ENCODE peak calls at places on chromosomes 2 and 18, in five cellular contexts. One of them, this sample, is unnamed.
A peak's percentile ranks its signal among the peaks of the same experiment; 100 is the strongest.

GRCh38 chr2:179579744-179580143 is 281.7 kb downstream of the ZNF385B start:
- DNase-seq in activated naive CD4-positive, alpha-beta T cell treated with anti-CD3 and anti-CD28 coated beads for 36 hours: no peak
- DNase-seq in GM23248: no peak
- DNase-seq in hypothalamus: no peak
- DNase-seq in frontal cortex: no peak
- DNase-seq in this sample: no peak

GRCh38 chr2:164599954-164600589 is 21.2 kb downstream of the GRB14 start:
- DNase-seq in hypothalamus: no peak
- DNase-seq in activated naive CD4-positive, alpha-beta T cell treated with anti-CD3 and anti-CD28 coated beads for 36 hours: peak; percentile 21
- DNase-seq in GM23248: peak; percentile 90
- DNase-seq in frontal cortex: no peak
- DNase-seq in this sample: no peak

GRCh38 chr2:236705295-236706114 is 135.9 kb downstream of the ACKR3 start:
- DNase-seq in frontal cortex: no peak
- DNase-seq in GM23248: peak; percentile 74
- DNase-seq in hypothalamus: no peak
- DNase-seq in activated naive CD4-positive, alpha-beta T cell treated with anti-CD3 and anti-CD28 coated beads for 36 hours: no peak
- DNase-seq in this sample: no peak

GRCh38 chr18:60277855-60278480 is 94.6 kb downstream of the MC4R start:
- DNase-seq in frontal cortex: no peak
- DNase-seq in hypothalamus: no peak
- DNase-seq in GM23248: peak; percentile 10
- DNase-seq in activated naive CD4-positive, alpha-beta T cell treated with anti-CD3 and anti-CD28 coated beads for 36 hours: no peak
- DNase-seq in this sample: no peak

GRCh38 chr2:26557244-26557925 is 79.5 kb upstream of the OTOF start:
- DNase-seq in frontal cortex: no peak
- DNase-seq in activated naive CD4-positive, alpha-beta T cell treated with anti-CD3 and anti-CD28 coated beads for 36 hours: no peak
- DNase-seq in GM23248: no peak
- DNase-seq in hypothalamus: no peak
- DNase-seq in this sample: no peak

GRCh38 chr2:127514485-127514884 is 11.8 kb downstream of the IWS1 start:
- DNase-seq in hypothalamus: peak; percentile 19
- DNase-seq in frontal cortex: no peak
- DNase-seq in GM23248: no peak
- DNase-seq in activated naive CD4-positive, alpha-beta T cell treated with anti-CD3 and anti-CD28 coated beads for 36 hours: no peak
- DNase-seq in this sample: no peak

GRCh38 chr2:30382995-30383394 is 64.1 kb upstream of the LCLAT1 start:
- DNase-seq in activated naive CD4-positive, alpha-beta T cell treated with anti-CD3 and anti-CD28 coated beads for 36 hours: no peak
- DNase-seq in hypothalamus: no peak
- DNase-seq in GM23248: no peak
- DNase-seq in frontal cortex: no peak
- DNase-seq in this sample: no peak

GRCh38 chr2:219562049-219563020 is 9.0 kb downstream of the OBSL1 start:
- DNase-seq in frontal cortex: no peak
- DNase-seq in hypothalamus: no peak
- DNase-seq in activated naive CD4-positive, alpha-beta T cell treated with anti-CD3 and anti-CD28 coated beads for 36 hours: no peak
- DNase-seq in GM23248: no peak
- DNase-seq in this sample: no peak

GRCh38 chr2:28717339-28717758 is 34.3 kb upstream of the PPP1CB start:
- DNase-seq in frontal cortex: no peak
- DNase-seq in GM23248: peak; percentile 86
- DNase-seq in hypothalamus: no peak
- DNase-seq in activated naive CD4-positive, alpha-beta T cell treated with anti-CD3 and anti-CD28 coated beads for 36 hours: no peak
- DNase-seq in this sample: no peak

This sample was measured in activated CD4-positive, alpha-beta memory T cell treated with anti-CD3 and anti-CD28 coated beads for 36 hours.